ENCODE peak calls at places on chromosomes 4 and X, in five cellular contexts. K, C, P, Y and U are unnamed samples.

GRCh38 chr4:3374011-3374645 is 67.6 kb upstream of the HGFAC start:
- DNase-seq in K (no peak), C (no peak), P (no peak), Y (no peak), U (no peak)

GRCh38 chr4:69058410-69059059 is 37.7 kb upstream of the UGT2B7 start:
- DNase-seq in K (no peak), C (no peak), P (no peak), Y (no peak), U (no peak)

GRCh38 chr4:38620025-38620424 is 44.0 kb upstream of the KLF3 start:
- DNase-seq in K (no peak), C (no peak), P (no peak), Y (no peak), U (no peak)

GRCh38 chr4:169305651-169306050 is 34.9 kb upstream of the SH3RF1 start:
- DNase-seq in K (no peak), C (no peak), P (peak; percentile 31), Y (no peak), U (no peak)

GRCh38 chr4:5710962-5711478 is at the start of gene EVC:
- DNase-seq in K (peak; percentile 70), C (peak; percentile 79), P (peak; percentile 83), Y (peak; percentile 68), U (peak; percentile 77)

GRCh38 chr4:98780111-98780549 is 121.7 kb upstream of the TSPAN5 start:
- DNase-seq in K (no peak), C (peak; percentile 93), P (peak; percentile 56), Y (no peak), U (peak; percentile 16)

GRCh38 chrX:150363561-150364346 is 637 bp downstream of the MAMLD1 start:
- DNase-seq in K (peak; percentile 45), C (peak; percentile 45), P (peak; percentile 45), Y (peak; percentile 8), U (peak; percentile 37)

GRCh38 chr4:84870398-84871163 is 95.9 kb downstream of the WDFY3 start:
- DNase-seq in K (peak; percentile 49), C (peak; percentile 82), P (peak; percentile 89), Y (peak; percentile 25), U (peak; percentile 24)

GRCh38 chr4:152162331-152162697 is 373.6 kb downstream of the FBXW7 start:
- DNase-seq in K (peak; percentile 12), C (peak; percentile 4), P (no peak), Y (no peak), U (no peak)

GRCh38 chr4:183130328-183131155 is 31.5 kb downstream of the WWC2 start:
- DNase-seq in K (peak; percentile 78), C (peak; percentile 51), P (peak; percentile 68), Y (no peak), U (peak; percentile 38)

GRCh38 chrX:39830414-39830813 is 267.3 kb downstream of the BCOR start:
- DNase-seq in K (no peak), C (no peak), P (no peak), Y (no peak), U (no peak)

GRCh38 chr4:19748911-19749473 is 502.7 kb upstream of the SLIT2 start:
- DNase-seq in K (peak; percentile 79), C (peak; percentile 28), P (no peak), Y (no peak), U (peak; percentile 53)

GRCh38 chrX:141314441-141314840 is 72.1 kb upstream of the SPANXC start:
- DNase-seq in K (peak; percentile 51), C (peak; percentile 23), P (peak; percentile 9), Y (no peak), U (peak; percentile 2)

GRCh38 chrX:121579016-121579760 is 531.8 kb downstream of the GLUD2 start:
- DNase-seq in K (peak; percentile 57), C (peak; percentile 53), P (peak; percentile 43), Y (no peak), U (peak; percentile 53)

GRCh38 chrX:107716045-107716684 is 59.4 kb downstream of the TSC22D3 start:
- DNase-seq in K (peak; percentile 28), C (peak; percentile 27), P (no peak), Y (no peak), U (no peak)

GRCh38 chr4:88949605-88950004 is 107.4 kb downstream of the FAM13A start:
- DNase-seq in K (no peak), C (no peak), P (no peak), Y (no peak), U (no peak)

GRCh38 chr4:7398104-7398423 is 36.7 kb downstream of the PSAPL1 start:
- DNase-seq in K (peak; percentile 61), C (peak; percentile 3), P (peak; percentile 45), Y (no peak), U (peak; percentile 18)

GRCh38 chrX:11407331-11408110 is 114.3 kb downstream of the AMELX start:
- DNase-seq in K (peak; percentile 35), C (no peak), P (peak; percentile 60), Y (no peak), U (no peak)

GRCh38 chrX:19589105-19589504 is 73.8 kb upstream of the MAP3K15 start:
- DNase-seq in K (no peak), C (no peak), P (no peak), Y (no peak), U (no peak)

GRCh38 chr4:78155616-78156105 is 98.5 kb downstream of the FRAS1 start:
- DNase-seq in K (no peak), C (no peak), P (peak; percentile 75), Y (no peak), U (peak; percentile 57)

GRCh38 chrX:118117069-118117405 is 427 bp upstream of the KLHL13 start:
- DNase-seq in K (peak; percentile 10), C (no peak), P (no peak), Y (no peak), U (no peak)

GRCh38 chr4:147057631-147057980 is 111.9 kb upstream of the TTC29 start:
- DNase-seq in K (peak; percentile 16), C (peak; percentile 52), P (peak; percentile 52), Y (no peak), U (peak; percentile 41)